ENCODE peak calls at places on chromosome 12, in eight cellular contexts. Z is transverse colon, A is sigmoid colon, X is stomach, T is K562, L is HepG2, O is upper lobe of left lung, W is SK-N-SH. U is an unnamed sample.

GRCh38 chr12:42119085-42119633 is 25.5 kb downstream of the GXYLT1 start:
- DNase-seq in T (no peak), L (no peak), O (no peak), A (no peak), W (no peak), X (no peak), Z (no peak), U (no peak)

GRCh38 chr12:87413784-87414183 is 615.4 kb downstream of the C12orf50 start:
- DNase-seq in X (no peak), A (no peak), W (peak), O (no peak), Z (no peak), L (no peak), T (no peak), U (no peak)

GRCh38 chr12:59075968-59076367 is 155.7 kb upstream of the LRIG3 start:
- DNase-seq in Z (no peak), W (no peak), A (no peak), T (no peak), O (no peak), X (no peak), L (no peak), U (no peak)

GRCh38 chr12:105409881-105410471 is 79.5 kb downstream of the C12orf75 start:
- DNase-seq in W (peak), O (no peak), Z (no peak), L (no peak), X (peak), A (no peak), T (no peak), U (no peak)

GRCh38 chr12:75641031-75641780 is 129.8 kb upstream of the KRR1 start:
- DNase-seq in W (no peak), O (no peak), Z (peak), A (no peak), T (peak), X (no peak), L (no peak), U (no peak)

GRCh38 chr12:114439306-114439705 is 33.4 kb upstream of the TBX5 start:
- DNase-seq in W (no peak), Z (no peak), X (no peak), T (no peak), A (no peak), L (no peak), O (peak), U (no peak)

GRCh38 chr12:64147860-64148259 is 74.2 kb downstream of the KICS2 start:
- DNase-seq in Z (no peak), A (no peak), O (no peak), L (no peak), T (no peak), X (no peak), W (no peak), U (no peak)

GRCh38 chr12:51210690-51211395 is 7.0 kb downstream of the POU6F1 start:
- DNase-seq in L (no peak), A (no peak), X (no peak), T (no peak), O (no peak), Z (no peak), W (no peak), U (no peak)

DNA sequence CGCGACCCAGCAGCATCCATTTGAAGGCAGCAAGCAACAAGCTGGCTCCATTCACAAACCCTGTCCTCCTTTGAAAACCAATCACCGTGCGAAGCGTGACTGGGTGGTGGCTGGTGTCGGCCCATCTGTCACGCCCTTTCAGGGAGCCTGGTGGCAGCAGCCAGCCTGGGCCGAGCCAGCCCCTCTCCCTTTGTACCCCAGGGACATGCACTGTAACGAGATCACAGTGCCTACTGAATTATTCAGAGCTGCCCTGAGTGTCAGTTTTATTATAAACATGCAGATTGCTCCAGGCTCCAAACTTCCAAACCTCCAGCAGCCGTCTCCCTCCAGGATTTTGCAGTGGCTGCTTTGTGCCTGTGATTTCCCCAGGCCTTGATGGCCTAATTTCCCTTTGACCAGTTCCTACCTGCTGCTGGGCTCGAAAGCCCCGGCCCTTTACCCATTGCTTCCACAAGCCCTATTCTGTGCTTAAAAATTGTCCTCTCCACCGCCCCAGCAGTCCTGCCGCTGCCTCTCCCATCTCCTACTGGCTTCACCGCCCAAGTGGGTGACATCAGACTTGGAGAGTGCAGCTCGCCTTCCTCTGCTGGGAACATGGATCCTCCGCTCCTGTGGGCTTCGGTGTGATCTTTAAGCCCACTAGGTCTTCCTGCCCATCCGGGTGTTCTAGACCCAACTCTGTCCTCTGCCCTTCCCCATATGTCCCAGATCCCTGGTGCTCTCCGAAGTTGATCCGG is 22.5 kb upstream of the CTDSP2 start:
- DNase-seq in X (no peak), W (peak), T (no peak), L (no peak), O (peak), Z (no peak), A (peak), U (peak)
- H3K4me3 ChIP-seq in X (no peak), W (no peak), T (no peak), L (no peak), O (no peak), Z (no peak), A (peak), U (no peak)

GRCh38 chr12:76764856-76765255 is 941 bp downstream of the ZDHHC17 start:
- DNase-seq in L (peak), T (no peak), Z (peak), W (peak), O (no peak), X (no peak), A (no peak), U (no peak)
- TF ChIP-seq EP300 in L (no peak), T (no peak), Z (no peak), W (no peak), O (no peak), X (no peak), A (no peak), U (no peak)

GRCh38 chr12:49868952-49869815 is 26.3 kb upstream of the BCDIN3D start:
- DNase-seq in L (peak), X (peak), W (peak), A (peak), Z (peak), O (peak), T (peak), U (no peak)
- TF ChIP-seq POLR2AphosphoS5 in L (no peak), X (peak), W (peak), A (no peak), Z (peak), O (peak), T (peak), U (no peak)

GRCh38 chr12:1576410-1577240 is 17.8 kb downstream of the FBXL14 start:
- DNase-seq in Z (no peak), X (no peak), O (no peak), T (no peak), W (peak), A (peak), L (no peak), U (no peak)
- H3K4me3 ChIP-seq in Z (no peak), X (peak), O (peak), T (peak), W (no peak), A (peak), L (no peak), U (peak)

DNA sequence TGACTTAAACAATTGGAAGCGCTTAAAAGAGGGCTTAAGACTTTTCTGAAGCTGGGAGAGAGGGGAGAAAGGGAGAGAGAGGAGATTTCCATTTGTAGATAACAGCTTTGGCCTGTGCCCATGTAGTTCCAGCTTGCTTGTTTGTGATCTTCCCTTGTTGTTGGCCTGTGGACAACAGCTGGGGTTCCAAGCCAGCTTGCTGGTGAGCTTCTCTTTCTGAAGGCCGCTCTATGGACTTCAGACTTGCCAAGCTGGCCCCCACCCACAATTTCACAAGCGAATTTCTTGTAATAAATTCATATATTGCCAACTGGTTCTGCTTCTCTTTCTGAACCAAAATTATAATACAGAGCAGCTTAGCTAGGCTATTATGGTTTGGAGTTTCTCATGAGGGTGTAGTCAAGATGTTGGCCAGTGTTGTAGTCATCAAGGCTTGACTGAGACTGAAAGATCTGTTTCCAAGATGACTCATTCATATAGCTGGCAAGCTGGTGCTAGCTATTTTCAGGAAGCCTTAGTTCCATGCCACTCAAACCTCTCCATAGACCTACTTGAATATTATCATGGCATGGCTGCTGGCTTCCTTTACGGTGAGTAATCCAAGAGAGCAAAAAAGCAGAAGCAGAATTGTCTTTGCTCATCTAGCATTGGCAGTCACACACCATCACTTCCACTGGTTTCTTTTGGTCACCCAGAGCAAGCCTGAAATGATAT is 89.4 kb downstream of the ATP23 start:
- DNase-seq in L (no peak), W (no peak), O (no peak), Z (no peak), A (no peak), T (no peak), X (no peak), U (no peak)
- TF ChIP-seq EP300 in L (no peak), W (no peak), O (no peak), Z (no peak), A (no peak), T (no peak), X (no peak), U (no peak)

GRCh38 chr12:6769003-6769389 is 2.8 kb downstream of the PTMS start:
- DNase-seq in Z (peak), T (no peak), A (peak), O (no peak), X (no peak), W (peak), L (no peak), U (no peak)

GRCh38 chr12:6769681-6770080 is 2.6 kb upstream of the LAG3 start:
- DNase-seq in T (no peak), A (no peak), Z (no peak), O (no peak), L (no peak), W (no peak), X (no peak), U (no peak)

GRCh38 chr12:6767592-6768384 is 1.6 kb downstream of the PTMS start:
- DNase-seq in Z (no peak), A (no peak), O (peak), W (peak), X (no peak), L (peak), T (peak), U (no peak)

GRCh38 chr12:6767301-6767591 is 1.1 kb downstream of the PTMS start:
- DNase-seq in O (no peak), L (no peak), A (no peak), W (no peak), X (no peak), Z (no peak), T (no peak), U (no peak)

DNA sequence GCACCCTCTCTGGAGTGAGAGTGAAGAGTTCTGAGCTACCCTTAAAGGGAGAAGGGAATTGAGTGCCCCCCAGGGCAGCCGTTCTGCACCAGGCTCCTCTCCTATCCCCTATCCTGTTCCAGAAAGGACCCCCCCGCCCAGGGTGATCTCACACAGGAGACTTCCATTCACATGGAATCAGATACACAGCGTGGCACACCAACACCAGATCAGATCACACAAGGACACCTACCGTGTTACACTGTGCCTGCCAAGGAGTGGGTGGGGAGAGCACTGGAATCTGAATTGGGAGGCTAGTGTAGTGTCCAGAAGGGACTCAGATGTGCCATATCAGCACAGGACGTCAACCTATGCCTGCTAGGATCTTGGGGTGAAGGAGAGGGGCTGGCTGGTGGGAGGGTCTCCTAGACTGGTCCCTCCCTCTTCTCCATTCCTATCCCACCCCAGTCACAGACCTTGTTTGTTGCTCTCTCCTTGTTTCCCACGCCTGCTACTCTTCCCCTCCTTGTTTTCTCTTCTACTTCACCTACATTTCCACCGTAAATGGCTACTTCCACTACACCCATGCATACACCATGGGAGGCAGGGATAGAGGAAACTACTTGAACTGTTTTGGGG is 2.3 kb downstream of the PTMS start:
- DNase-seq in L (no peak), X (no peak), A (no peak), W (no peak), O (no peak), T (no peak), Z (no peak), U (no peak)
- TF ChIP-seq POLR2AphosphoS5 in L (peak), X (no peak), A (no peak), W (no peak), O (no peak), T (no peak), Z (no peak), U (no peak)